ENCODE peak calls at places on chromosome 13, in five cellular contexts. L is SJSA1, E is Peyer's patch, M is uterus, J is cardiac muscle cell. D is an unnamed sample.

GRCh38 chr13:46295531-46296464 is 84.1 kb downstream of the LRRC63 start:
- DNase-seq in L (peak; percentile 12), E (peak; percentile 62), M (no peak), J (no peak), D (no peak)

GRCh38 chr13:74891610-74892009 is 590.4 kb downstream of the TBC1D4 start:
- DNase-seq in L (no peak), E (no peak), M (no peak), J (no peak), D (no peak)

GRCh38 chr13:21074601-21075302 is 13.4 kb upstream of the LATS2 start:
- DNase-seq in L (no peak), E (no peak), M (peak; percentile 55), J (no peak), D (peak; percentile 60)

GRCh38 chr13:31896427-31896826 is 135.1 kb upstream of the FRY start:
- DNase-seq in L (peak; percentile 1), E (no peak), M (no peak), J (no peak), D (no peak)

GRCh38 chr13:42065414-42065813 is 17.0 kb downstream of the DGKH start:
- DNase-seq in L (no peak), E (no peak), M (no peak), J (no peak), D (no peak)

GRCh38 chr13:52029569-52029968 is 5.1 kb downstream of the UTP14C start:
- DNase-seq in L (no peak), E (no peak), M (no peak), J (no peak), D (no peak)

GRCh38 chr13:20118268-20119140 is 42.3 kb downstream of the GJA3 start:
- DNase-seq in L (no peak), E (peak; percentile 20), M (peak; percentile 36), J (peak; percentile 36), D (peak; percentile 86)

GRCh38 chr13:21913010-21913409 is 242.1 kb downstream of the FGF9 start:
- DNase-seq in L (no peak), E (no peak), M (no peak), J (peak; percentile 25), D (no peak)

GRCh38 chr13:44231786-44232516 is 141.7 kb upstream of the SERP2 start:
- DNase-seq in L (peak; percentile 96), E (peak; percentile 22), M (peak; percentile 69), J (no peak), D (no peak)

GRCh38 chr13:23319915-23320224 is 113.6 kb downstream of the SACS start:
- DNase-seq in L (no peak), E (no peak), M (no peak), J (no peak), D (no peak)

GRCh38 chr13:103275708-103276107 is 209.5 kb upstream of the SLC10A2 start:
- DNase-seq in L (no peak), E (no peak), M (no peak), J (no peak), D (no peak)

GRCh38 chr13:99686157-99686572 is 184.9 kb downstream of the TM9SF2 start:
- DNase-seq in L (no peak), E (no peak), M (no peak), J (peak; percentile 84), D (no peak)

GRCh38 chr13:44107357-44108121 is 227.8 kb downstream of the LACC1 start:
- DNase-seq in L (no peak), E (no peak), M (no peak), J (no peak), D (no peak)

GRCh38 chr13:31122544-31123260 is 39.0 kb downstream of the HSPH1 start:
- DNase-seq in L (no peak), E (no peak), M (no peak), J (no peak), D (no peak)

GRCh38 chr13:66391322-66391721 is 838.8 kb downstream of the PCDH9 start:
- DNase-seq in L (no peak), E (no peak), M (no peak), J (no peak), D (no peak)

GRCh38 chr13:97257228-97257755 is 35.2 kb downstream of the MBNL2 start:
- DNase-seq in L (no peak), E (no peak), M (no peak), J (no peak), D (no peak)

GRCh38 chr13:96806750-96807149 is 187.5 kb downstream of the OXGR1 start:
- DNase-seq in L (no peak), E (no peak), M (no peak), J (no peak), D (no peak)

GRCh38 chr13:98921786-98922185 is 56.1 kb downstream of the DOCK9 start:
- DNase-seq in L (no peak), E (no peak), M (no peak), J (no peak), D (no peak)

GRCh38 chr13:53254495-53254894 is 225.9 kb downstream of the OLFM4 start:
- DNase-seq in L (no peak), E (no peak), M (no peak), J (peak; percentile 80), D (no peak)

GRCh38 chr13:44546164-44546563 is 30.0 kb downstream of the TSC22D1 start:
- DNase-seq in L (no peak), E (no peak), M (no peak), J (no peak), D (no peak)

GRCh38 chr13:97160421-97160820 is 61.7 kb upstream of the MBNL2 start:
- DNase-seq in L (no peak), E (no peak), M (no peak), J (no peak), D (no peak)

GRCh38 chr13:41639955-41640780 is 182.8 kb downstream of the RGCC start:
- DNase-seq in L (no peak), E (no peak), M (peak; percentile 56), J (no peak), D (no peak)

GRCh38 chr13:79392882-79393563 is 13.0 kb downstream of the RBM26 start:
- DNase-seq in L (no peak), E (no peak), M (no peak), J (no peak), D (no peak)

GRCh38 chr13:21677075-21677628 is 6.3 kb downstream of the FGF9 start:
- DNase-seq in L (no peak), E (no peak), M (no peak), J (no peak), D (no peak)

GRCh38 chr13:52001120-52001731 is 10.0 kb downstream of the ATP7B start:
- DNase-seq in L (peak; percentile 21), E (no peak), M (no peak), J (peak; percentile 56), D (no peak)

GRCh38 chr13:24995225-24995804 is 100.6 kb upstream of the PABPC3 start:
- DNase-seq in L (peak; percentile 59), E (peak; percentile 37), M (no peak), J (peak; percentile 90), D (peak; percentile 63)

GRCh38 chr13:18964942-18965341 is 216.7 kb downstream of the TUBA3C start:
- DNase-seq in L (no peak), E (no peak), M (no peak), J (no peak), D (no peak)

GRCh38 chr13:42047561-42048322 is 706 bp upstream of the DGKH start:
- DNase-seq in L (peak; percentile 67), E (no peak), M (peak; percentile 35), J (peak; percentile 57), D (no peak)

GRCh38 chr13:39401756-39402155 is 201.2 kb downstream of the LHFPL6 start:
- DNase-seq in L (no peak), E (no peak), M (no peak), J (no peak), D (no peak)

GRCh38 chr13:41610426-41610825 is 153.1 kb downstream of the RGCC start:
- DNase-seq in L (peak; percentile 67), E (no peak), M (peak; percentile 32), J (no peak), D (no peak)

DNA sequence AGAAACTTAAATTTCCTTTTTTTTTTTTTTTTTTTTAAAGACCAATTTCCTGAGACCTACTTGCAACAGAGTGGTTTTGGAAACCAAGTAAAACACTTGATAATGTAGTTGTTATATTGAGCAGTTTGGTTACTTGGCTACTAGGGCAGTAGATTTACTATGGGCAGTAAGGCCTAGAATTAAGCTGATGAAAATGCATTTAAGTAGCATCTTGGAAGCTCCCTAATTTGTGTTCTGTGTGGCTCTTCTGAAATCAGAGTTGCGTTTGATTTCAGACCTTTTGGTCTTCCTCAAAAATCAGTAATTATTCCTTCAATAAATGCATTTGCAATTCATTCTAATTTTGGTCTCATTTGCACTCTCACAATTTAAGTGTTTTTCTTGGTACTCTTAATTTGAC is 810 bp downstream of the GPR180 start:
- DNase-seq in L (no peak), E (no peak), M (no peak), J (no peak), D (no peak)
- H3K27ac ChIP-seq in L (no peak overlapping the region), E (peak overlapping the region; percentile 92), M (peak overlapping the region; percentile 87), J (no peak overlapping the region), D (no peak overlapping the region)

DNA sequence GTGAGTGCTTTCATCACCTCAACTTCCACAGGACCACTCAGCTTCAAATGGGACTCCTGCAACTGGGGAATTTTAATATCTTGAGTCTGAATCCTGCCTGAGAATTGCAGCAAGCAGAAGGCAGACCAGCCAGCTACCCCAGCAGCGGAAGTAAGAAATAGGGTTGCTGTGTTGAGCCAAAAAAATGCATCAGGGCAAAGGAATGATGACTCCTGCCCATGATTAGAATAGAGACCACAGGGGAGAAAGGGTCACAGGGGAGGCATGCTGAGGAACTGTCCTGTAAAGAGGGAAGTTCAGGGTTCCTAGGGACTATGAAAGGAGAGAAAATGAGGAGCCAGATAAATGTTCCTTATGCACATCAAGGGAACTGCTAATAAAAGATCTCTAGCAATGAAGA is 370.2 kb downstream of the KCTD12 start:
- DNase-seq in L (peak; percentile 2), E (no peak), M (no peak), J (no peak), D (no peak)
- H3K36me3 ChIP-seq in L (no peaks in the 10 kb centered on the region), E (no peaks in the 10 kb centered on the region), M (no peaks in the 10 kb centered on the region), J (no peaks in the 10 kb centered on the region), D (no peaks in the 10 kb centered on the region)

DNA sequence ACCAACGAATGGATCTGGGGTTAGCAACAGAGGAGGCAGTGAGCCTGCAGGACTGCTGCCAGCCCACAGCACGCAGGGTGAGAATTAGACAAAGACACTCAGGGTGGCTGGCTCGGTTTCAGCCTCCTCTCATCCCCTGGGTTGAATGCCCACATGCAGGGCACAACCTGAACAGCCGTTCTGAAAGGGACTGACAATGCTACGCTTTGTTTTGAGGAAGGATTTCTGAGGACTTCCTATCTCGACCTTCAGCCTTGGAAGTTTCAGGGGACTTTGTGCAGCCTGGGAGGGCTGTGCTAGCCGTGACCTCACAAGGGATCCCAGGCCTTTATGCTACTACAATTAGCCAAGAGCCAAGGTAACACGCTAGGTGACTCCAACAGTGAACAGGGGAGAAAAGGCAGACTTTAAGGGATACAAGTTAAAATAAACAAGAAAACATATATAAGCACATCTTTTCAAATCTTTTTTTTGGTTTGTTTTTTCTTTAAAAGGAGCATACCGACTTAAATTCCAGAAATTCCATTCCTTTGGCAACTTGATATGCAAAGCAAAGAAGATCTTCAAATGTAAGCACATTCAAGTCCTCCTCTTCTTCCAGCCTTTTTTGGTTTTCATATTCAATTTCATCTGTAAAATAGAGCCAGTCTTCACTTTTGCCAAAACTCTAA is 34.5 kb upstream of the URAD start:
- DNase-seq in L (peak; percentile 59), E (no peak), M (no peak), J (peak; percentile 23), D (no peak)
- H3K27ac ChIP-seq in L (peak overlapping the region; percentile 63), E (no peak overlapping the region), M (no peak overlapping the region), J (no peak overlapping the region), D (no peak overlapping the region)

DNA sequence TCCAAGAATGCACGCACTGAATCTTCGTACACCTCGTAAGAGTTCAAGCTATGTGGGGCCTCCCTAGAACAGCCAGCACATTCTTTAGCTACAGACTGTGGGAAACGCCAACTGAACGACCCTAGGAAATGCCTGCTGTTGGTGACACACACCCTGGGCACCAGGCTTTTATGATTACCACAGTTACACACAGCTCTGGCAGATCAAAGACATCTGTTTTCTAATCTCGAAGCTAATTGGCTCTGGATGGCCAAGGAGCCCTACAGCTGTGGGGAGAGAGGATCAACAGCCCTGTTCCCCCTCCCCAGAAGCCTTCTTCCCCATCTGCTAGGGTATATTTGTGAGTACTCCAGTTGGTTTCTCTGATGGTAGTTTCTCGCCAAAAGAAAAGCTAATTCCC is 123.0 kb downstream of the COL4A1 start:
- DNase-seq in L (peak; percentile 44), E (no peak), M (no peak), J (no peak), D (no peak)
- H3K36me3 ChIP-seq in L (peaks cover 74% of the 10 kb centered on the region), E (no peaks in the 10 kb centered on the region), M (no peaks in the 10 kb centered on the region), J (peaks cover 7% of the 10 kb centered on the region), D (peaks cover 11% of the 10 kb centered on the region)